ENCODE peak calls at places on chromosome 16, in eight cellular contexts. One of them, this sample, is unnamed.

GRCh38 chr16:72203401-72203800 is 31.4 kb upstream of the PMFBP1 start:
- DNase-seq in astrocyte: peak
- DNase-seq in upper lobe of left lung: no peak
- DNase-seq in tibial nerve: no peak
- DNase-seq in RWPE2: no peak
- DNase-seq in thoracic aorta: no peak
- DNase-seq in fibroblast of the aortic adventitia: peak
- DNase-seq in fibroblast of mammary gland: peak
- DNase-seq in this sample: no peak

GRCh38 chr16:19393226-19394074 is 24.2 kb upstream of the TMC5 start:
- DNase-seq in astrocyte: peak
- DNase-seq in upper lobe of left lung: no peak
- DNase-seq in tibial nerve: no peak
- DNase-seq in RWPE2: peak
- DNase-seq in thoracic aorta: no peak
- DNase-seq in fibroblast of the aortic adventitia: peak
- DNase-seq in fibroblast of mammary gland: peak
- DNase-seq in this sample: no peak

GRCh38 chr16:57893559-57894389 is 77.2 kb downstream of the CNGB1 start:
- DNase-seq in astrocyte: peak
- DNase-seq in upper lobe of left lung: no peak
- DNase-seq in tibial nerve: no peak
- DNase-seq in RWPE2: no peak
- DNase-seq in thoracic aorta: no peak
- DNase-seq in fibroblast of the aortic adventitia: peak
- DNase-seq in fibroblast of mammary gland: peak
- DNase-seq in this sample: no peak

GRCh38 chr16:48231675-48232214 is 12.4 kb upstream of the LONP2 start:
- DNase-seq in astrocyte: peak
- DNase-seq in upper lobe of left lung: no peak
- DNase-seq in tibial nerve: no peak
- DNase-seq in RWPE2: no peak
- DNase-seq in thoracic aorta: no peak
- DNase-seq in fibroblast of the aortic adventitia: peak
- DNase-seq in fibroblast of mammary gland: peak
- DNase-seq in this sample: no peak

GRCh38 chr16:10150906-10151305 is 31.3 kb downstream of the GRIN2A start:
- DNase-seq in astrocyte: no peak
- DNase-seq in upper lobe of left lung: no peak
- DNase-seq in tibial nerve: no peak
- DNase-seq in RWPE2: no peak
- DNase-seq in thoracic aorta: no peak
- DNase-seq in fibroblast of the aortic adventitia: no peak
- DNase-seq in fibroblast of mammary gland: peak
- DNase-seq in this sample: no peak

GRCh38 chr16:17316005-17316404 is 154.8 kb downstream of the XYLT1 start:
- DNase-seq in astrocyte: no peak
- DNase-seq in upper lobe of left lung: no peak
- DNase-seq in tibial nerve: no peak
- DNase-seq in RWPE2: no peak
- DNase-seq in thoracic aorta: no peak
- DNase-seq in fibroblast of the aortic adventitia: no peak
- DNase-seq in fibroblast of mammary gland: no peak
- DNase-seq in this sample: no peak

GRCh38 chr16:2486645-2487516 is 12.0 kb downstream of the TBC1D24 start:
- DNase-seq in astrocyte: no peak
- DNase-seq in upper lobe of left lung: peak
- DNase-seq in tibial nerve: peak
- DNase-seq in RWPE2: no peak
- DNase-seq in thoracic aorta: no peak
- DNase-seq in fibroblast of the aortic adventitia: no peak
- DNase-seq in fibroblast of mammary gland: no peak
- DNase-seq in this sample: peak

GRCh38 chr16:53913082-53913870 is 209.3 kb downstream of the FTO start:
- DNase-seq in astrocyte: peak
- DNase-seq in upper lobe of left lung: no peak
- DNase-seq in tibial nerve: no peak
- DNase-seq in RWPE2: no peak
- DNase-seq in thoracic aorta: no peak
- DNase-seq in fibroblast of the aortic adventitia: peak
- DNase-seq in fibroblast of mammary gland: peak
- DNase-seq in this sample: no peak

GRCh38 chr16:56019274-56019673 is 144.1 kb upstream of the CES5A start:
- DNase-seq in astrocyte: no peak
- DNase-seq in upper lobe of left lung: no peak
- DNase-seq in tibial nerve: no peak
- DNase-seq in RWPE2: no peak
- DNase-seq in thoracic aorta: no peak
- DNase-seq in fibroblast of the aortic adventitia: no peak
- DNase-seq in fibroblast of mammary gland: no peak
- DNase-seq in this sample: no peak

GRCh38 chr16:5027575-5028235 is 6.0 kb downstream of the NAGPA start:
- DNase-seq in astrocyte: no peak
- DNase-seq in upper lobe of left lung: peak
- DNase-seq in tibial nerve: no peak
- DNase-seq in RWPE2: no peak
- DNase-seq in thoracic aorta: no peak
- DNase-seq in fibroblast of the aortic adventitia: no peak
- DNase-seq in fibroblast of mammary gland: no peak
- DNase-seq in this sample: no peak

GRCh38 chr16:11328172-11329079 is 16.8 kb upstream of the RMI2 start:
- DNase-seq in astrocyte: peak
- DNase-seq in upper lobe of left lung: no peak
- DNase-seq in tibial nerve: no peak
- DNase-seq in RWPE2: no peak
- DNase-seq in thoracic aorta: no peak
- DNase-seq in fibroblast of the aortic adventitia: peak
- DNase-seq in fibroblast of mammary gland: peak
- DNase-seq in this sample: no peak

GRCh38 chr16:68136515-68136914 is 51.3 kb downstream of the NFATC3 start:
- DNase-seq in astrocyte: no peak
- DNase-seq in upper lobe of left lung: no peak
- DNase-seq in tibial nerve: no peak
- DNase-seq in RWPE2: no peak
- DNase-seq in thoracic aorta: no peak
- DNase-seq in fibroblast of the aortic adventitia: no peak
- DNase-seq in fibroblast of mammary gland: no peak
- DNase-seq in this sample: no peak

GRCh38 chr16:87595712-87596111 is 6.6 kb upstream of the JPH3 start:
- DNase-seq in astrocyte: no peak
- DNase-seq in upper lobe of left lung: no peak
- DNase-seq in tibial nerve: no peak
- DNase-seq in RWPE2: no peak
- DNase-seq in thoracic aorta: no peak
- DNase-seq in fibroblast of the aortic adventitia: no peak
- DNase-seq in fibroblast of mammary gland: no peak
- DNase-seq in this sample: no peak

GRCh38 chr16:20868890-20869289 is 31.3 kb downstream of the DCUN1D3 start:
- DNase-seq in astrocyte: peak
- DNase-seq in upper lobe of left lung: peak
- DNase-seq in tibial nerve: peak
- DNase-seq in RWPE2: no peak
- DNase-seq in thoracic aorta: peak
- DNase-seq in fibroblast of the aortic adventitia: peak
- DNase-seq in fibroblast of mammary gland: peak
- DNase-seq in this sample: no peak

GRCh38 chr16:57540387-57540786 is 2.1 kb upstream of the ADGRG5 start:
- DNase-seq in astrocyte: no peak
- DNase-seq in upper lobe of left lung: no peak
- DNase-seq in tibial nerve: no peak
- DNase-seq in RWPE2: peak
- DNase-seq in thoracic aorta: no peak
- DNase-seq in fibroblast of the aortic adventitia: no peak
- DNase-seq in fibroblast of mammary gland: no peak
- DNase-seq in this sample: no peak

GRCh38 chr16:13756411-13756810 is 163.5 kb upstream of the ERCC4 start:
- DNase-seq in astrocyte: no peak
- DNase-seq in upper lobe of left lung: no peak
- DNase-seq in tibial nerve: no peak
- DNase-seq in RWPE2: no peak
- DNase-seq in thoracic aorta: no peak
- DNase-seq in fibroblast of the aortic adventitia: no peak
- DNase-seq in fibroblast of mammary gland: no peak
- DNase-seq in this sample: no peak

GRCh38 chr16:56295739-56296527 is 104.6 kb downstream of the GNAO1 start:
- DNase-seq in astrocyte: no peak
- DNase-seq in upper lobe of left lung: no peak
- DNase-seq in tibial nerve: no peak
- DNase-seq in RWPE2: no peak
- DNase-seq in thoracic aorta: no peak
- DNase-seq in fibroblast of the aortic adventitia: no peak
- DNase-seq in fibroblast of mammary gland: no peak
- DNase-seq in this sample: no peak

GRCh38 chr16:3282103-3282746 is 1.1 kb upstream of the ZNF263 start:
- DNase-seq in astrocyte: peak
- DNase-seq in upper lobe of left lung: no peak
- DNase-seq in tibial nerve: no peak
- DNase-seq in RWPE2: no peak
- DNase-seq in thoracic aorta: no peak
- DNase-seq in fibroblast of the aortic adventitia: no peak
- DNase-seq in fibroblast of mammary gland: no peak
- DNase-seq in this sample: no peak

GRCh38 chr16:69324585-69325253 is 5.7 kb downstream of the PDF start:
- DNase-seq in astrocyte: no peak
- DNase-seq in upper lobe of left lung: no peak
- DNase-seq in tibial nerve: no peak
- DNase-seq in RWPE2: no peak
- DNase-seq in thoracic aorta: no peak
- DNase-seq in fibroblast of the aortic adventitia: no peak
- DNase-seq in fibroblast of mammary gland: no peak
- DNase-seq in this sample: peak

GRCh38 chr16:86363057-86363490 is 147.3 kb upstream of the FOXF1 start:
- DNase-seq in astrocyte: peak
- DNase-seq in upper lobe of left lung: no peak
- DNase-seq in tibial nerve: no peak
- DNase-seq in RWPE2: no peak
- DNase-seq in thoracic aorta: no peak
- DNase-seq in fibroblast of the aortic adventitia: peak
- DNase-seq in fibroblast of mammary gland: peak
- DNase-seq in this sample: peak
- TF ChIP-seq CTCF in astrocyte: no peak
- TF ChIP-seq CTCF in upper lobe of left lung: no peak
- TF ChIP-seq CTCF in tibial nerve: no peak
- TF ChIP-seq CTCF in RWPE2: no peak
- TF ChIP-seq CTCF in thoracic aorta: no peak
- TF ChIP-seq CTCF in fibroblast of the aortic adventitia: peak
- TF ChIP-seq CTCF in fibroblast of mammary gland: no peak
- TF ChIP-seq CTCF in this sample: no peak

GRCh38 chr16:79047337-79047736 is 553.2 kb downstream of the MAF start:
- DNase-seq in astrocyte: no peak
- DNase-seq in upper lobe of left lung: no peak
- DNase-seq in tibial nerve: no peak
- DNase-seq in RWPE2: no peak
- DNase-seq in thoracic aorta: no peak
- DNase-seq in fibroblast of the aortic adventitia: no peak
- DNase-seq in fibroblast of mammary gland: no peak
- DNase-seq in this sample: no peak
- TF ChIP-seq CTCF in astrocyte: peak
- TF ChIP-seq CTCF in upper lobe of left lung: peak
- TF ChIP-seq CTCF in tibial nerve: peak
- TF ChIP-seq CTCF in RWPE2: peak
- TF ChIP-seq CTCF in thoracic aorta: no peak
- TF ChIP-seq CTCF in fibroblast of the aortic adventitia: peak
- TF ChIP-seq CTCF in fibroblast of mammary gland: peak
- TF ChIP-seq CTCF in this sample: peak

GRCh38 chr16:85553436-85554113 is 59.5 kb upstream of the GSE1 start:
- DNase-seq in astrocyte: peak
- DNase-seq in upper lobe of left lung: peak
- DNase-seq in tibial nerve: peak
- DNase-seq in RWPE2: peak
- DNase-seq in thoracic aorta: no peak
- DNase-seq in fibroblast of the aortic adventitia: peak
- DNase-seq in fibroblast of mammary gland: peak
- DNase-seq in this sample: no peak
- TF ChIP-seq CTCF in astrocyte: no peak
- TF ChIP-seq CTCF in upper lobe of left lung: peak
- TF ChIP-seq CTCF in tibial nerve: peak
- TF ChIP-seq CTCF in RWPE2: peak
- TF ChIP-seq CTCF in thoracic aorta: peak
- TF ChIP-seq CTCF in fibroblast of the aortic adventitia: no peak
- TF ChIP-seq CTCF in fibroblast of mammary gland: no peak
- TF ChIP-seq CTCF in this sample: peak

GRCh38 chr16:49788936-49789335 is 67.0 kb downstream of the ZNF423 start:
- DNase-seq in astrocyte: peak
- DNase-seq in upper lobe of left lung: no peak
- DNase-seq in tibial nerve: no peak
- DNase-seq in RWPE2: no peak
- DNase-seq in thoracic aorta: no peak
- DNase-seq in fibroblast of the aortic adventitia: peak
- DNase-seq in fibroblast of mammary gland: peak
- DNase-seq in this sample: no peak
- TF ChIP-seq CTCF in astrocyte: no peak
- TF ChIP-seq CTCF in upper lobe of left lung: no peak
- TF ChIP-seq CTCF in tibial nerve: no peak
- TF ChIP-seq CTCF in RWPE2: no peak
- TF ChIP-seq CTCF in thoracic aorta: no peak
- TF ChIP-seq CTCF in fibroblast of the aortic adventitia: no peak
- TF ChIP-seq CTCF in fibroblast of mammary gland: no peak
- TF ChIP-seq CTCF in this sample: no peak

DNA sequence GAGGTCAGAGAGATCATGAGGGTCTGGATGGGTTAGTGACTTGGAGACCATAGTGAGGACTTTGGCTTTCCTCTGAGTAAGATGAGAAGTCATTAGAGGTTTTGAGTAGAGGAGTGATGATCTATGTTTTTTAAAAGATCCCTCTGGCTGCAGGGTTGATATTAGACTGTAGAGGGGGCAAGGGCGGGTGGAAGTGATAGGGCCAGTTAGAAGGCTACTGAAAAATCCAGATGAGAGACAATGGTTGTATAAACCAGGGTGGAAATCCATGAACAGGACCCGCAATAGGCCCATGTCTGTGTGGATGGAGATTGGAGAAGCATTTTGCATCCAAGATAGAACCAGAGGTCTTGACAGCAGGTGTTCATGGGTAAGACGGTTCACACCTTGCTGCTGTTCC is 9.8 kb downstream of the ITGAL start:
- DNase-seq in astrocyte: no peak
- DNase-seq in upper lobe of left lung: no peak
- DNase-seq in tibial nerve: no peak
- DNase-seq in RWPE2: no peak
- DNase-seq in thoracic aorta: no peak
- DNase-seq in fibroblast of the aortic adventitia: peak
- DNase-seq in fibroblast of mammary gland: peak
- DNase-seq in this sample: no peak
- TF ChIP-seq CTCF in astrocyte: peak
- TF ChIP-seq CTCF in upper lobe of left lung: no peak
- TF ChIP-seq CTCF in tibial nerve: no peak
- TF ChIP-seq CTCF in RWPE2: peak
- TF ChIP-seq CTCF in thoracic aorta: no peak
- TF ChIP-seq CTCF in fibroblast of the aortic adventitia: peak
- TF ChIP-seq CTCF in fibroblast of mammary gland: peak
- TF ChIP-seq CTCF in this sample: peak